ENCODE peak calls at places on chromosomes 13 and 19, in eight cellular contexts. One of them, this sample, is unnamed.

GRCh38 chr13:49367640-49368431 is 76.0 kb downstream of the CAB39L start:
- DNase-seq in chondrocyte: no peak
- DNase-seq in activated CD4-positive, alpha-beta T cell treated with anti-CD3 and anti-CD28 coated beads, Interleukin-2, amount 50 U/mL, for 1 hour: no peak
- DNase-seq in fibroblast of the conjunctiva: no peak
- DNase-seq in smooth muscle cell of the brain vasculature: no peak
- DNase-seq in stimulated activated CD4-positive, alpha-beta T cell treated with anti-CD3 and anti-CD28 coated beads, Interleukin-4, amount 100 ng/mL, for 48 hours: no peak
- DNase-seq in IMR-90: no peak
- DNase-seq in mammary epithelial cell: no peak
- DNase-seq in this sample: no peak

GRCh38 chr19:2474232-2475017 is 1.5 kb upstream of the GADD45B start:
- DNase-seq in chondrocyte: peak; percentile 97
- DNase-seq in activated CD4-positive, alpha-beta T cell treated with anti-CD3 and anti-CD28 coated beads, Interleukin-2, amount 50 U/mL, for 1 hour: peak; percentile 80
- DNase-seq in fibroblast of the conjunctiva: peak; percentile 69
- DNase-seq in smooth muscle cell of the brain vasculature: no peak
- DNase-seq in stimulated activated CD4-positive, alpha-beta T cell treated with anti-CD3 and anti-CD28 coated beads, Interleukin-4, amount 100 ng/mL, for 48 hours: peak; percentile 87
- DNase-seq in IMR-90: peak; percentile 87
- DNase-seq in mammary epithelial cell: peak; percentile 75
- DNase-seq in this sample: no peak

GRCh38 chr19:49210901-49211451 is 53.4 kb downstream of the TRPM4 start:
- DNase-seq in chondrocyte: no peak
- DNase-seq in activated CD4-positive, alpha-beta T cell treated with anti-CD3 and anti-CD28 coated beads, Interleukin-2, amount 50 U/mL, for 1 hour: no peak
- DNase-seq in fibroblast of the conjunctiva: no peak
- DNase-seq in smooth muscle cell of the brain vasculature: no peak
- DNase-seq in stimulated activated CD4-positive, alpha-beta T cell treated with anti-CD3 and anti-CD28 coated beads, Interleukin-4, amount 100 ng/mL, for 48 hours: no peak
- DNase-seq in IMR-90: no peak
- DNase-seq in mammary epithelial cell: no peak
- DNase-seq in this sample: no peak

GRCh38 chr13:105670179-105671015 is 865.1 kb downstream of the EFNB2 start:
- DNase-seq in chondrocyte: no peak
- DNase-seq in activated CD4-positive, alpha-beta T cell treated with anti-CD3 and anti-CD28 coated beads, Interleukin-2, amount 50 U/mL, for 1 hour: no peak
- DNase-seq in fibroblast of the conjunctiva: no peak
- DNase-seq in smooth muscle cell of the brain vasculature: no peak
- DNase-seq in stimulated activated CD4-positive, alpha-beta T cell treated with anti-CD3 and anti-CD28 coated beads, Interleukin-4, amount 100 ng/mL, for 48 hours: no peak
- DNase-seq in IMR-90: no peak
- DNase-seq in mammary epithelial cell: no peak
- DNase-seq in this sample: no peak

GRCh38 chr13:97600438-97601080 is 166.6 kb downstream of the RAP2A start:
- DNase-seq in chondrocyte: no peak
- DNase-seq in activated CD4-positive, alpha-beta T cell treated with anti-CD3 and anti-CD28 coated beads, Interleukin-2, amount 50 U/mL, for 1 hour: no peak
- DNase-seq in fibroblast of the conjunctiva: peak; percentile 53
- DNase-seq in smooth muscle cell of the brain vasculature: peak; percentile 23
- DNase-seq in stimulated activated CD4-positive, alpha-beta T cell treated with anti-CD3 and anti-CD28 coated beads, Interleukin-4, amount 100 ng/mL, for 48 hours: no peak
- DNase-seq in IMR-90: peak; percentile 80
- DNase-seq in mammary epithelial cell: peak; percentile 67
- DNase-seq in this sample: peak; percentile 7

GRCh38 chr13:46712524-46712923 is 84.4 kb downstream of the ESD start:
- DNase-seq in chondrocyte: no peak
- DNase-seq in activated CD4-positive, alpha-beta T cell treated with anti-CD3 and anti-CD28 coated beads, Interleukin-2, amount 50 U/mL, for 1 hour: no peak
- DNase-seq in fibroblast of the conjunctiva: no peak
- DNase-seq in smooth muscle cell of the brain vasculature: no peak
- DNase-seq in stimulated activated CD4-positive, alpha-beta T cell treated with anti-CD3 and anti-CD28 coated beads, Interleukin-4, amount 100 ng/mL, for 48 hours: no peak
- DNase-seq in IMR-90: no peak
- DNase-seq in mammary epithelial cell: no peak
- DNase-seq in this sample: no peak

GRCh38 chr19:49689133-49690072 is at the start of gene ADM5:
- DNase-seq in chondrocyte: no peak
- DNase-seq in activated CD4-positive, alpha-beta T cell treated with anti-CD3 and anti-CD28 coated beads, Interleukin-2, amount 50 U/mL, for 1 hour: peak; percentile 44
- DNase-seq in fibroblast of the conjunctiva: no peak
- DNase-seq in smooth muscle cell of the brain vasculature: no peak
- DNase-seq in stimulated activated CD4-positive, alpha-beta T cell treated with anti-CD3 and anti-CD28 coated beads, Interleukin-4, amount 100 ng/mL, for 48 hours: no peak
- DNase-seq in IMR-90: no peak
- DNase-seq in mammary epithelial cell: no peak
- DNase-seq in this sample: no peak

GRCh38 chr19:9205506-9206113 is 13.8 kb downstream of the OR7D4 start:
- DNase-seq in chondrocyte: no peak
- DNase-seq in activated CD4-positive, alpha-beta T cell treated with anti-CD3 and anti-CD28 coated beads, Interleukin-2, amount 50 U/mL, for 1 hour: peak; percentile 59
- DNase-seq in fibroblast of the conjunctiva: peak; percentile 38
- DNase-seq in smooth muscle cell of the brain vasculature: peak; percentile 23
- DNase-seq in stimulated activated CD4-positive, alpha-beta T cell treated with anti-CD3 and anti-CD28 coated beads, Interleukin-4, amount 100 ng/mL, for 48 hours: peak; percentile 42
- DNase-seq in IMR-90: peak; percentile 54
- DNase-seq in mammary epithelial cell: peak; percentile 53
- DNase-seq in this sample: no peak

GRCh38 chr19:58038688-58039204 is 4.9 kb downstream of the ZSCAN1 start:
- DNase-seq in chondrocyte: no peak
- DNase-seq in activated CD4-positive, alpha-beta T cell treated with anti-CD3 and anti-CD28 coated beads, Interleukin-2, amount 50 U/mL, for 1 hour: no peak
- DNase-seq in fibroblast of the conjunctiva: no peak
- DNase-seq in smooth muscle cell of the brain vasculature: no peak
- DNase-seq in stimulated activated CD4-positive, alpha-beta T cell treated with anti-CD3 and anti-CD28 coated beads, Interleukin-4, amount 100 ng/mL, for 48 hours: no peak
- DNase-seq in IMR-90: no peak
- DNase-seq in mammary epithelial cell: no peak
- DNase-seq in this sample: no peak

GRCh38 chr13:37968555-37968954 is 99.0 kb upstream of the TRPC4 start:
- DNase-seq in chondrocyte: no peak
- DNase-seq in activated CD4-positive, alpha-beta T cell treated with anti-CD3 and anti-CD28 coated beads, Interleukin-2, amount 50 U/mL, for 1 hour: no peak
- DNase-seq in fibroblast of the conjunctiva: no peak
- DNase-seq in smooth muscle cell of the brain vasculature: no peak
- DNase-seq in stimulated activated CD4-positive, alpha-beta T cell treated with anti-CD3 and anti-CD28 coated beads, Interleukin-4, amount 100 ng/mL, for 48 hours: no peak
- DNase-seq in IMR-90: no peak
- DNase-seq in mammary epithelial cell: no peak
- DNase-seq in this sample: no peak